ENCODE peak calls at places on chromosomes 11 and 22, in eight cellular contexts. D, E, A, R, F, C, U and T are unnamed samples.

GRCh38 chr22:50276143-50276542 is 6.0 kb upstream of the MAPK11 start:
- DNase-seq in A (no peak), E (no peak), D (no peak), U (peak; percentile 16), F (peak; percentile 87), R (peak; percentile 70), C (peak; percentile 80), T (peak; percentile 69)

GRCh38 chr11:60485987-60486386 is 6.6 kb upstream of the MS4A12 start:
- DNase-seq in R (no peak), A (peak; percentile 21), C (no peak), E (no peak), U (peak; percentile 54), F (peak; percentile 75), D (peak; percentile 79), T (no peak)

GRCh38 chr11:35066029-35066428 is 72.9 kb upstream of the CD44 start:
- DNase-seq in D (no peak), A (no peak), R (no peak), U (no peak), E (no peak), C (no peak), F (no peak), T (no peak)

GRCh38 chr11:18714443-18714780 is 11.6 kb downstream of the IGSF22 start:
- DNase-seq in F (no peak), E (no peak), R (no peak), C (no peak), U (no peak), D (no peak), A (no peak), T (no peak)

GRCh38 chr11:27757953-27758352 is 57.7 kb upstream of the BDNF start:
- DNase-seq in D (no peak), A (no peak), F (no peak), C (no peak), U (no peak), R (no peak), E (no peak), T (no peak)

GRCh38 chr22:39360242-39360641 is 10.5 kb downstream of the SYNGR1 start:
- DNase-seq in U (no peak), R (no peak), A (no peak), C (no peak), F (no peak), E (no peak), D (no peak), T (no peak)

GRCh38 chr11:132457445-132457844 is 1074.9 kb downstream of the OPCML start:
- DNase-seq in C (no peak), U (no peak), F (no peak), E (no peak), D (no peak), R (no peak), A (no peak), T (no peak)

GRCh38 chr11:110173775-110174644 is 80.8 kb downstream of the ZC3H12C start:
- DNase-seq in D (peak; percentile 54), R (peak; percentile 68), A (peak; percentile 51), F (peak; percentile 77), U (peak; percentile 67), C (peak; percentile 61), E (no peak), T (no peak)

GRCh38 chr11:10382518-10382917 is 72.5 kb upstream of the AMPD3 start:
- DNase-seq in U (no peak), E (no peak), R (no peak), D (peak; percentile 63), F (no peak), C (no peak), A (no peak), T (no peak)

GRCh38 chr22:50011447-50012200 is 941 bp downstream of the IL17REL start:
- DNase-seq in D (no peak), F (no peak), U (no peak), E (no peak), R (no peak), A (no peak), C (no peak), T (no peak)

GRCh38 chr11:94186342-94187203 is 57.9 kb downstream of the PANX1 start:
- DNase-seq in U (no peak), C (no peak), D (no peak), A (no peak), R (no peak), E (no peak), F (no peak), T (no peak)

GRCh38 chr11:78138694-78139421 is 568 bp downstream of the ALG8 start:
- DNase-seq in U (no peak), E (no peak), C (peak; percentile 31), F (no peak), D (peak; percentile 4), R (no peak), A (peak; percentile 31), T (no peak)

GRCh38 chr11:35043933-35044332 is 95.0 kb upstream of the CD44 start:
- DNase-seq in E (no peak), U (no peak), D (no peak), C (no peak), F (no peak), R (peak; percentile 36), A (no peak), T (no peak)

GRCh38 chr11:70067591-70068341 is 10.4 kb upstream of the ANO1 start:
- DNase-seq in A (no peak), D (peak; percentile 48), R (no peak), C (peak; percentile 39), E (no peak), U (no peak), F (peak; percentile 75), T (peak; percentile 73)

GRCh38 chr11:75557649-75558494 is 4.2 kb upstream of the SERPINH1 start:
- DNase-seq in E (no peak), F (no peak), A (no peak), C (no peak), D (no peak), R (peak; percentile 69), U (no peak), T (no peak)

GRCh38 chr11:81644239-81644840 is 1089.3 kb downstream of the FAM181B start:
- DNase-seq in C (no peak), A (peak; percentile 3), E (no peak), D (peak; percentile 4), F (no peak), R (no peak), U (peak; percentile 60), T (no peak)

GRCh38 chr11:11580012-11580411 is 41.8 kb downstream of the GALNT18 start:
- DNase-seq in C (peak; percentile 57), A (no peak), U (no peak), R (no peak), E (no peak), F (no peak), D (no peak), T (no peak)

DNA sequence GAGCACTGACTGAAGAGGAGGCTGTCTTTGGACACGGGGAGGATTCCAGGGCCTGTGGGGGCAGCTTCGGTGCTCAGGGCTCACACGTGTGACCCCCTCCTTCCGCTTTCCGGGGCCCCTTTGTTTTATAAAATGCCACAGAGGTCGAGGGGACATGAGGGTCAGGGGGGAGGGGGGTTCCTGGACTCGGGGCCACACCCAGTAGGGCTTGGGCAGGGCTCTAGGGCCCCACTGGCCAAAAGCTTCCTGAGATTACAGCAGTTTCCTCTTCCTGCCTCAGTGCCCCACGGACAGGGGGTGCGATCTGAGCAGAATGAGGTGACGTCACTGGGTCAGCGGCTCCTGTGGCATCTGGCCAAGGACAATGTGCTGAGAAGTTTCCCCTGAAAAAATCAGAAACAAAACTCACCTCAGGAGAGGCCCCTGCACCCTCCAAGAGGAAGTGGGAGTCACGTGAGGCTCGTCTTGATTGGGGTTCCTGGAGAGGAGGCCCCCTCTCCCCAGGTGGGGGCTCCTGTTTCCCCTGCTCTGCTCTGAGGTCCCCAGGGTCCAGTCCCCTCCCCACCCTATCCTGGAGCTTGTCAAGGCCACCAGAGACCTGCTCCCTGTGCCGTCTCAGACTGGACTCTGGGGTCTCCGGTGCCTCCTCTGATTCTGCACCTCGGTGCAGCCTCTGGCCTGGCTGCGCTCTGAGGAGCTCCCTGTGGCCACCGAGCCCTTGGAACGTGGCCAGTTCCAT is 6.4 kb upstream of the IFITM3 start:
- DNase-seq in U (peak; percentile 36), E (peak; percentile 60), A (no peak), F (peak; percentile 95), R (peak; percentile 89), D (no peak), C (peak; percentile 88), T (no peak)
- TF ChIP-seq POLR2A in U (no peak), E (peak; percentile 35), A (no peak), F (no peak), R (no peak), D (no peak), C (peak; percentile 42), T (peak; percentile 7)

GRCh38 chr11:2690261-2690575 is 9.6 kb downstream of the KCNQ1OT1 start:
- DNase-seq in A (no peak), F (peak; percentile 37), C (peak; percentile 36), D (no peak), U (no peak), E (no peak), R (no peak), T (peak; percentile 28)
- H3K4me1 ChIP-seq in A (no peaks in the 10 kb centered on the region), F (peaks cover 7% of the 10 kb centered on the region), C (no peaks in the 10 kb centered on the region), D (no peaks in the 10 kb centered on the region), U (peaks cover 100% of the 10 kb centered on the region), E (peaks cover 28% of the 10 kb centered on the region), R (peaks cover 71% of the 10 kb centered on the region), T (no peaks in the 10 kb centered on the region)

GRCh38 chr11:117821431-117821830 is 3.1 kb downstream of the FXYD2 start:
- DNase-seq in F (peak; percentile 75), A (no peak), E (no peak), U (no peak), D (no peak), C (no peak), R (no peak), T (no peak)

GRCh38 chr11:117823294-117823940 is 1.1 kb downstream of the FXYD2 start:
- DNase-seq in C (peak; percentile 45), U (no peak), A (no peak), E (no peak), F (peak; percentile 79), R (peak; percentile 69), D (no peak), T (no peak)

GRCh38 chr11:117823941-117824420 is 563 bp downstream of the FXYD2 start:
- DNase-seq in C (peak; percentile 63), D (no peak), U (no peak), E (no peak), F (peak; percentile 79), R (peak; percentile 90), A (no peak), T (no peak)

GRCh38 chr11:117822031-117822521 is 2.5 kb downstream of the FXYD2 start:
- DNase-seq in C (peak; percentile 53), R (peak; percentile 65), D (no peak), E (no peak), U (no peak), A (no peak), F (peak; percentile 84), T (no peak)

DNA sequence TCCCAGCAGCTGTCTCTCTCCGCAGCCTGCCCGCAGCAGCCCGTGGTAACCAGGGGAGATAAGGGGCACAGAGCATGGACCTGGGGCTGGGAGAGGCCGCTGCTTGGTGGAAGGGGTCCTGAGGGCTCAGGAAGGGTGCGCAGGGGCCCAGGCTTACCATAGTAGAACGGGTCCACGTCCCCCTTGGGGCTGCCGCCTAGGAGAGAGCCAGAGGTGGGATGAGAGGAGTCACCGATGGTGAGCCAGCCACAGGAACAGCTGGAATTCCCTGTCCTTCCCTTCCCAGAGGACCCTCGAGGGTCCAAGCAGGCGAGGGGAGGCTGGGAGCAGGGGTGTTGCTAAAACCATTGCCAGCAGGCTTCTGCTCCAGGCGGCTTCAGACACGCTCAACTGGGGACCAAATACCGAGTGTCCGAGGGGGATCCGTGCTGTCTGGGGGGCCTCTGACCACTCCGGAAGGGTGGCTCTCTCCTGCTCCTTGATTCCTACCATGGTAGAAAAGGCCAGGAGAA is 2.0 kb downstream of the FXYD2 start:
- DNase-seq in E (no peak), C (no peak), D (no peak), F (peak; percentile 64), U (no peak), A (no peak), R (no peak), T (no peak)
- TF ChIP-seq POLR2A in E (no peak), C (no peak), D (no peak), F (no peak), U (no peak), A (no peak), R (no peak), T (no peak)

GRCh38 chr22:47047321-47048122 is 285.1 kb downstream of the TBC1D22A start:
- DNase-seq in A (no peak), E (no peak), U (no peak), F (peak; percentile 41), D (no peak), R (no peak), C (no peak), T (no peak)
- H3K4me1 ChIP-seq in A (no peaks in the 10 kb centered on the region), E (no peaks in the 10 kb centered on the region), U (peaks cover 24% of the 10 kb centered on the region), F (peaks cover 5% of the 10 kb centered on the region), D (peaks cover 3% of the 10 kb centered on the region), R (no peaks in the 10 kb centered on the region), C (no peaks in the 10 kb centered on the region), T (no peaks in the 10 kb centered on the region)